ENCODE peak calls at places on chromosome 20, in six cellular contexts. I is GM13976; J is endothelial cell; M is HEK293T; W is T-helper 2 cell; Z is stimulated activated naive B cell treated with anti-CD40 and anti-IgM and Interleukin-4, amounts not matched to agents 10 μg/mL and 1 μg/mL and 100 μg/mL, for 72 hours. X is an unnamed sample.

GRCh38 chr20:37503256-37503927 is 17.7 kb upstream of the NNAT start:
- DNase-seq in Z (no peak), W (no peak), M (no peak), I (no peak), J (no peak), X (no peak)

GRCh38 chr20:17613328-17614175 is 43.7 kb downstream of the DSTN start:
- DNase-seq in M (no peak), I (no peak), W (no peak), Z (no peak), J (no peak), X (no peak)

GRCh38 chr20:8542115-8542486 is 410.0 kb downstream of the PLCB1 start:
- DNase-seq in M (no peak), J (no peak), I (no peak), W (no peak), Z (no peak), X (no peak)

GRCh38 chr20:19560876-19561480 is 197.1 kb upstream of the RIN2 start:
- DNase-seq in Z (no peak), W (no peak), I (no peak), M (no peak), J (no peak), X (no peak)

GRCh38 chr20:6746901-6747609 is 20.4 kb upstream of the BMP2 start:
- DNase-seq in W (no peak), Z (no peak), J (peak), M (no peak), I (no peak), X (no peak)

GRCh38 chr20:57625181-57625958 is 5.1 kb upstream of the ZBP1 start:
- DNase-seq in Z (no peak), W (no peak), I (no peak), M (no peak), J (no peak), X (no peak)

GRCh38 chr20:64112691-64113443 is 5.5 kb upstream of the NPBWR2 start:
- DNase-seq in M (no peak), Z (no peak), W (no peak), J (no peak), I (no peak), X (no peak)

GRCh38 chr20:51979226-51979625 is 176.9 kb upstream of the SALL4 start:
- DNase-seq in M (no peak), J (no peak), W (no peak), I (no peak), Z (no peak), X (no peak)

GRCh38 chr20:63475209-63475608 is 2.8 kb upstream of the KCNQ2 start:
- DNase-seq in M (no peak), J (peak), Z (no peak), W (no peak), I (no peak), X (no peak)

GRCh38 chr20:33656010-33656782 is 5.9 kb upstream of the C20orf144 start:
- DNase-seq in Z (no peak), W (no peak), I (no peak), M (no peak), J (no peak), X (no peak)

GRCh38 chr20:50980851-50981713 is 22.5 kb downstream of the MOCS3 start:
- DNase-seq in I (peak), M (peak), Z (peak), W (peak), J (peak), X (peak)

GRCh38 chr20:17630151-17630805 is 51.8 kb downstream of the RRBP1 start:
- DNase-seq in M (no peak), W (no peak), J (no peak), I (no peak), Z (no peak), X (no peak)

GRCh38 chr20:41169791-41170351 is 32.5 kb downstream of the PLCG1 start:
- DNase-seq in J (no peak), I (no peak), Z (no peak), M (no peak), W (no peak), X (no peak)

GRCh38 chr20:11826334-11826733 is 91.4 kb upstream of the BTBD3 start:
- DNase-seq in W (no peak), J (no peak), I (no peak), M (no peak), Z (no peak), X (no peak)

GRCh38 chr20:37777556-37777955 is 83.7 kb downstream of the CTNNBL1 start:
- DNase-seq in Z (no peak), W (no peak), M (no peak), J (no peak), I (no peak), X (no peak)

X was measured in germinal center.